ENCODE peak calls at places on chromosomes 1 and 21, in six cellular contexts. K is body of pancreas, P is gastrocnemius medialis, W is IMR-90, V is endothelial cell of umbilical vein, E is thyroid gland. C is an unnamed sample.

GRCh38 chr1:91828583-91829281 is 57.2 kb downstream of the TGFBR3 start:
- DNase-seq in K (peak; percentile 72), P (no peak), W (no peak), V (no peak), E (no peak), C (no peak)

GRCh38 chr1:109760581-109761226 is 3.0 kb downstream of the EPS8L3 start:
- DNase-seq in K (peak; percentile 1), P (no peak), W (no peak), V (no peak), E (no peak), C (no peak)

GRCh38 chr1:155186955-155187891 is 13.6 kb downstream of the TRIM46 start:
- DNase-seq in K (no peak), P (no peak), W (no peak), V (no peak), E (no peak), C (peak; percentile 53)

GRCh38 chr1:89701746-89702241 is 68.9 kb downstream of the LRRC8C start:
- DNase-seq in K (no peak), P (no peak), W (peak; percentile 55), V (no peak), E (no peak), C (no peak)

GRCh38 chr1:44484155-44484688 is 79.2 kb downstream of the RNF220 start:
- DNase-seq in K (no peak), P (no peak), W (no peak), V (peak; percentile 11), E (no peak), C (no peak)

GRCh38 chr1:39902121-39902807 is 547 bp upstream of the MYCL start:
- DNase-seq in K (peak; percentile 93), P (no peak), W (peak; percentile 26), V (no peak), E (peak; percentile 88), C (no peak)

GRCh38 chr1:99738858-99739465 is 27.5 kb downstream of the FRRS1 start:
- DNase-seq in K (no peak), P (no peak), W (no peak), V (no peak), E (no peak), C (no peak)

GRCh38 chr1:86750530-86750929 is 46.2 kb downstream of the SH3GLB1 start:
- DNase-seq in K (no peak), P (no peak), W (no peak), V (no peak), E (no peak), C (no peak)

GRCh38 chr1:11286735-11287410 is 13.9 kb downstream of the UBIAD1 start:
- DNase-seq in K (no peak), P (no peak), W (peak; percentile 56), V (no peak), E (no peak), C (no peak)

GRCh38 chr1:179141592-179142244 is 59.8 kb downstream of the TOR3A start:
- DNase-seq in K (no peak), P (no peak), W (peak; percentile 88), V (peak; percentile 91), E (no peak), C (no peak)

DNA sequence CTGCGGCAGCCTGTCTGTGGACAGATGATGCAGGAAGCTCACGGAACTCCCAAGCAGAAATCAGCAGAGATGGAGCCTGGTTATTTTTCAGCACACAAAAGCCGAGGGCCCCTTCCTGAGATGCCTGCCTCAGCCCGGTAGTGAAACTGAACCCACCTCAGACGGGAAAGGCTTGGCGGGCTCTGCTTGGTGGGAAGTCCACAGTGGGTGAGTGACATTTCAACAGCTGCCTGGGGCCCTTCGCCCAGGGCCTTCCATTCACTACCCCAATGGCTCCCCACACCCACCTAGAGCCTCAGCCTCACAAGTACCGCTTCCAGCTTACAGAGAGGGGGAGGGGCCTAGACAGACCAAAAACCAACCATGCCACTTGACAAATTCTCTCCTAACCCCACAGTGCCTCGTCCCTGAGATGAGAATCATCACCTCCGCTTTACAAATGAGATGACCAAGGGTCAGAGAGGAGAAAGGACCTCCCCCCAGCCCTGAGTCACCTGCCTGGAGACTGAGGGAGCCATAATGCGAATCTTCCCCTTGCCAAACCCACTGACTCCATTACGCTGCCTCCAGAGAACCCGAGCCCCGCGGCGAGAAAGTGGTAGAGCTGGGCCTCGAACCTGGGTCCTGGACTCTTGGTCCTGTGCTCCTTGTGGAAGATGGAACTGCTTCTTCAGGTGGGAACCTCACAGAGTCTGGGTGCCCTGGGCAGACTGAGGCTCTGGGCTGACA is 3.4 kb upstream of the ECE1 start:
- DNase-seq in K (no peak), P (no peak), W (no peak), V (no peak), E (no peak), C (no peak)
- TF ChIP-seq POLR2A in K (no peak), P (no peak), W (no peak), V (no peak), E (no peak), C (no peak)

GRCh38 chr1:151007853-151008243 is 401 bp upstream of the PRUNE1 start:
- DNase-seq in K (no peak), P (no peak), W (no peak), V (no peak), E (no peak), C (no peak)

GRCh38 chr1:151009206-151009587 is 948 bp downstream of the PRUNE1 start:
- DNase-seq in K (no peak), P (no peak), W (peak; percentile 86), V (no peak), E (no peak), C (no peak)

GRCh38 chr1:151009674-151010345 is 1.6 kb downstream of the PRUNE1 start:
- DNase-seq in K (no peak), P (no peak), W (no peak), V (no peak), E (no peak), C (no peak)

GRCh38 chr1:151010346-151010726 is 2.1 kb downstream of the PRUNE1 start:
- DNase-seq in K (no peak), P (no peak), W (no peak), V (no peak), E (no peak), C (no peak)

DNA sequence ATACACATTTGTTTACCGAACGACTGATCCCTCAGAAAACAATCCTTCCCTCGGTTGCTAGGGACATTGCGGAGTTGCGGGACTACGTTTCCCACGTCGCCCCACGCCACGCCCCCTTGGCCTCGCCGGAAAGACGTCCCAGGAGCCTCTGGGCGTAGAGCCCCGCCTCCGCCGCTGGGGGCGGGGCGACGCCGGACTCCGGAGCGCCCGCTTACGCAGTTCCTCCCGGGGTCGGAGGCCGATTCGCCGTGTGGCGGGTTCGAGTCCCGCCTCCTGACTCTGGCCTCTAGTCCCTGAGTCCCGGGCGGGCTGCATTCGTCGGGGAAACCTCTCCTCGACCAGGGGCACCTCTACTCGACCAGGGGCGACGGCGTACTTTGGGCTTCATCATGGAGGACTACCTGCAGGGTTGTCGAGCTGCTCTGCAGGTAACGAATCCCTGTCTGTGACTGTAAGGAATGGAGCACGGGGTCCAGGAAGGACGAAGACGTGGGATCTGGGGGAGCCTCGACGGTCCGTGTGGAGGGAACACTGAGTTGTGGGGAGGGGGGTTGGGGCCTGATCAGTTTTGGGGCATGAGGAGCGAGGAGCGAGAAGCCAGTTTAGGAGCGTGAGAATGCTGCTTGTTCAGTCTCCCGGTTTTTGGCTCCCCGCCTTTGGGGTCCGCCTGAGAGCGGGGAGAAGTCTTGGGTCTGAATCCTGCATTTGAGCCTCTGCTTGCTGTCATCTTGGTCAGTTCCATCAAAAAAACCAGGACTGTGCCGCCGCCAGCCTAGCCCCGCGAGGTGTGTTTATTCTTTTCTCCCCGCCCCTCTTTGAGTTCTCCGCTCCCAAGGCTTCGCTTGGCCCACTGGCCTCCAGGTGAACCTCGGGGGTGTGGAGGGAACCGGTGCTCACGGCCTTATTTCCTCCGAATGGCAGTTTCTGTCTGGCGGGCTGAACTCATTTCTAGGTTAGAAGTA is at the start of gene PRUNE1:
- DNase-seq in K (peak; percentile 97), P (peak; percentile 93), W (peak; percentile 94), V (peak; percentile 98), E (peak; percentile 96), C (peak; percentile 98)
- H3K4me1 ChIP-seq in K (peaks cover 60% of the 10 kb centered on the region), P (peaks cover 52% of the 10 kb centered on the region), W (peaks cover 5% of the 10 kb centered on the region), V (peaks cover 28% of the 10 kb centered on the region), E (peaks cover 64% of the 10 kb centered on the region), C (peaks cover 73% of the 10 kb centered on the region)

GRCh38 chr21:35721701-35722100 is 338.6 kb downstream of the SETD4 start:
- DNase-seq in K (no peak), P (no peak), W (no peak), V (no peak), E (no peak), C (no peak)

GRCh38 chr21:35716886-35717285 is 343.4 kb downstream of the SETD4 start:
- DNase-seq in K (no peak), P (no peak), W (no peak), V (no peak), E (no peak), C (no peak)

GRCh38 chr21:35719105-35719504 is 341.2 kb downstream of the SETD4 start:
- DNase-seq in K (no peak), P (no peak), W (no peak), V (no peak), E (no peak), C (no peak)

DNA sequence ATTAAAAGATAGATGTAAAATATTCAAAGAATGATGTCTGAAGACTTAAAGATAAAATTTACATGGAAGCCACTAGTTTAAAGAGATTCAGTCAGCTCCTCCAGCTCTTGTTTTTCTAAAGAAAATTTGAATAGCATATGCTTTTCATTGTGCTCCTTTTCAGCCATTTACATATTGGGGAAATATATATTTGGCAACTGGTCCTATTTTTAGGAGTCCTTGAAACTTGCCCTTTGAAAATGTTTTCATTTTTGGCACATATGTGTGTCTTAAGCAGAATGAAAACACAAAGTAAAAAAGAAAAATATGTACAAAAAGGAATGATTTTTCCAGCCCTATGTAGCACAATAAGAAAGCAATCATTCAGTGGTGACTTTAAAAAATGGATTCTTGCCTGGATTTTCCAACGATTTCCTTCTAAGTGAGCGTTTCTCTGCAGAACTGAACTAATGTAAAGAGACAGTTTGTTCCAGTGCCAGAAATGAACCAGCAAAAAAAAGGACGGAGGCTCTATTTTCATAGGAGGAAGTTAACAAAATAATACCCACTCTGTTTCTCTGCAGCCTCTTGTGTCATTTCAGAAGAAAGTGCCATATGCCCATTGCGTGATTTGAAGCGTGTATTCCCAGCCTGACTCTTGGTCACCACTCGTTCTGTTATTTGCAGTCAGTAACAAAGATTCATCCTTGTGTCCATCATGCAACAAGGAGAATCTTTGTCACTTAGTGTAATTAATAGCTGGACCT is 340.1 kb downstream of the SETD4 start:
- DNase-seq in K (peak; percentile 18), P (no peak), W (no peak), V (no peak), E (no peak), C (no peak)
- H3K27ac ChIP-seq in K (peak overlapping the region; percentile 60), P (no peak overlapping the region), W (no peak overlapping the region), V (no peak overlapping the region), E (no peak overlapping the region), C (no peak overlapping the region)

DNA sequence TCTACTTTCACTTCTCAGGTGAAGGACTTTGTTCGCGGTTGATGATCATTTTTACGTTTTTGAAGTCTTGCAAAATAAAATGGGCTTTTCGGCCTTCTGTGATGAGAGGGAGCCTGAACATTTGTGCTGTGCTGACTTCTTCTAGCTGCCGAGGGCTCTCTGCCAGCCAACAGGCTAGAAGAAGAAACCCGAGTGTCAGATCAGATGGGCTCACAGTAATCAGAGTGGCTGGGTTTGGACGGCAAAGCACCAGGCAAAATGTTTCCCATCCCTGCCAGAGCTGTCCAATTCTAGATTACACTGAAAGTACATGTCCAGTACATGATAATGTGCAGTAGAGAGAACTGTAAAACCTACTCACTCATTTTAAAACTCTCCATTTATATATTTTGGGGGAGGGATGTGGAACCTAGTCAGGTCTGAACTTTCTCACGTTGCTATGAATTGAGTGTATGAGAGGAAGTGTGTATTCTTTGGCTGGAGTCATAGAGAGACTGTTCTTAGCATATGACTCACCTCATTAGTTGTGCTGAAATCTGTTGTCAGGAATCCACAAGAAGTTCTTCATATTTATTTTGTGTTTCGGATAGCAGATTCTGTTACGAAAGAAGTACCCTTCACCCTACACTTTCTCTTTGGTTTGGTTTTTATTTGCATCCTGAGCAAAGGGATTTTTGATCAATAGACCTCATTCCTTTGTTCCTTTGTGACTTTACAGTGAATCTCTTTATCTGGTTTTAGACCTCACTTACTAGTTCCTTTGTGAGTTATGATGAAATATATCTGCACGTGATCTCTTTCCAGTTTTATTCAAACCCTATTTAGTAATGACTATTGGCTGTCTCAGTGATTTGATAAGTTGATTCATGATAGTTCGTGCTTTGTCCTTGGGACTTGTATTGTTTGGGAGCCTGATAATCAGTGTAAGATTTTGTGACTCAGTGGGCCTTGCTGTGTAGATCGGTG is 4.8 kb downstream of the ATP1A1 start:
- DNase-seq in K (peak; percentile 67), P (peak; percentile 77), W (peak; percentile 96), V (peak; percentile 94), E (peak; percentile 75), C (peak; percentile 90)
- TF ChIP-seq POLR2A in K (no peak), P (peak; percentile 75), W (no peak), V (no peak), E (no peak), C (no peak)

C was measured in sigmoid colon.